ENCODE peak calls at places on chromosomes 13 and 19, in nine cellular contexts. One of them, this sample, is unnamed. For H3K9me3, the result is how much of the 10 kb centered on the place peaks cover.

GRCh38 chr13:99123101-99124045 is 77.3 kb upstream of the UBAC2 start:
- DNase-seq in CD8-positive, alpha-beta memory T cell: no peak
- DNase-seq in T-helper 17 cell: no peak
- DNase-seq in IMR-90: peak
- DNase-seq in left ventricle myocardium inferior: no peak
- DNase-seq in lower lobe of right lung: no peak
- DNase-seq in tibial nerve: no peak
- DNase-seq in uterus: no peak
- DNase-seq in colonic mucosa: no peak
- DNase-seq in this sample: no peak

GRCh38 chr13:27001705-27002104 is 169.9 kb downstream of the USP12 start:
- DNase-seq in T-helper 17 cell: no peak
- DNase-seq in colonic mucosa: no peak
- DNase-seq in uterus: no peak
- DNase-seq in IMR-90: no peak
- DNase-seq in tibial nerve: no peak
- DNase-seq in lower lobe of right lung: no peak
- DNase-seq in CD8-positive, alpha-beta memory T cell: peak
- DNase-seq in left ventricle myocardium inferior: no peak
- DNase-seq in this sample: no peak

GRCh38 chr13:114118763-114119123 is 13.7 kb downstream of the RASA3 start:
- DNase-seq in uterus: no peak
- DNase-seq in CD8-positive, alpha-beta memory T cell: no peak
- DNase-seq in colonic mucosa: no peak
- DNase-seq in tibial nerve: no peak
- DNase-seq in T-helper 17 cell: no peak
- DNase-seq in lower lobe of right lung: no peak
- DNase-seq in IMR-90: peak
- DNase-seq in left ventricle myocardium inferior: no peak
- DNase-seq in this sample: no peak

GRCh38 chr13:71964491-71965108 is 97.6 kb upstream of the DACH1 start:
- DNase-seq in lower lobe of right lung: no peak
- DNase-seq in tibial nerve: no peak
- DNase-seq in CD8-positive, alpha-beta memory T cell: no peak
- DNase-seq in IMR-90: no peak
- DNase-seq in uterus: no peak
- DNase-seq in left ventricle myocardium inferior: no peak
- DNase-seq in colonic mucosa: no peak
- DNase-seq in T-helper 17 cell: no peak
- DNase-seq in this sample: no peak

GRCh38 chr13:110398564-110399507 is 91.8 kb downstream of the COL4A2 start:
- DNase-seq in CD8-positive, alpha-beta memory T cell: no peak
- DNase-seq in lower lobe of right lung: no peak
- DNase-seq in uterus: no peak
- DNase-seq in colonic mucosa: no peak
- DNase-seq in tibial nerve: no peak
- DNase-seq in IMR-90: peak
- DNase-seq in left ventricle myocardium inferior: no peak
- DNase-seq in T-helper 17 cell: no peak
- DNase-seq in this sample: no peak

GRCh38 chr19:10625762-10626138 is 397 bp downstream of the SLC44A2 start:
- DNase-seq in lower lobe of right lung: no peak
- DNase-seq in tibial nerve: no peak
- DNase-seq in uterus: no peak
- DNase-seq in T-helper 17 cell: no peak
- DNase-seq in colonic mucosa: peak
- DNase-seq in CD8-positive, alpha-beta memory T cell: no peak
- DNase-seq in left ventricle myocardium inferior: no peak
- DNase-seq in IMR-90: no peak
- DNase-seq in this sample: no peak

GRCh38 chr13:98878421-98879126 is 99.3 kb downstream of the DOCK9 start:
- DNase-seq in colonic mucosa: no peak
- DNase-seq in left ventricle myocardium inferior: no peak
- DNase-seq in IMR-90: no peak
- DNase-seq in uterus: peak
- DNase-seq in T-helper 17 cell: no peak
- DNase-seq in lower lobe of right lung: no peak
- DNase-seq in CD8-positive, alpha-beta memory T cell: no peak
- DNase-seq in tibial nerve: no peak
- DNase-seq in this sample: no peak

GRCh38 chr13:41697578-41697977 is 240.2 kb downstream of the RGCC start:
- DNase-seq in CD8-positive, alpha-beta memory T cell: no peak
- DNase-seq in uterus: no peak
- DNase-seq in IMR-90: no peak
- DNase-seq in left ventricle myocardium inferior: no peak
- DNase-seq in lower lobe of right lung: no peak
- DNase-seq in colonic mucosa: no peak
- DNase-seq in tibial nerve: no peak
- DNase-seq in T-helper 17 cell: no peak
- DNase-seq in this sample: no peak

GRCh38 chr13:107025991-107026390 is 458.1 kb upstream of the ARGLU1 start:
- DNase-seq in tibial nerve: no peak
- DNase-seq in T-helper 17 cell: no peak
- DNase-seq in IMR-90: peak
- DNase-seq in uterus: no peak
- DNase-seq in left ventricle myocardium inferior: peak
- DNase-seq in colonic mucosa: no peak
- DNase-seq in CD8-positive, alpha-beta memory T cell: no peak
- DNase-seq in lower lobe of right lung: peak
- DNase-seq in this sample: no peak

GRCh38 chr19:47228168-47228936 is 2.6 kb downstream of the BBC3 start:
- DNase-seq in lower lobe of right lung: peak
- DNase-seq in CD8-positive, alpha-beta memory T cell: peak
- DNase-seq in IMR-90: peak
- DNase-seq in colonic mucosa: peak
- DNase-seq in T-helper 17 cell: peak
- DNase-seq in left ventricle myocardium inferior: peak
- DNase-seq in tibial nerve: peak
- DNase-seq in uterus: peak
- DNase-seq in this sample: no peak

GRCh38 chr13:110348751-110349150 is 41.7 kb downstream of the COL4A2 start:
- DNase-seq in CD8-positive, alpha-beta memory T cell: no peak
- DNase-seq in tibial nerve: no peak
- DNase-seq in colonic mucosa: no peak
- DNase-seq in left ventricle myocardium inferior: no peak
- DNase-seq in uterus: no peak
- DNase-seq in T-helper 17 cell: no peak
- DNase-seq in lower lobe of right lung: no peak
- DNase-seq in IMR-90: no peak
- DNase-seq in this sample: no peak

GRCh38 chr19:47229674-47230121 is 1.3 kb downstream of the BBC3 start:
- DNase-seq in T-helper 17 cell: no peak
- DNase-seq in CD8-positive, alpha-beta memory T cell: no peak
- DNase-seq in lower lobe of right lung: no peak
- DNase-seq in left ventricle myocardium inferior: no peak
- DNase-seq in tibial nerve: peak
- DNase-seq in colonic mucosa: peak
- DNase-seq in uterus: no peak
- DNase-seq in IMR-90: peak
- DNase-seq in this sample: no peak

GRCh38 chr13:64051278-64051677 is 2635.6 kb upstream of the PCDH20 start:
- DNase-seq in CD8-positive, alpha-beta memory T cell: no peak
- DNase-seq in colonic mucosa: no peak
- DNase-seq in uterus: no peak
- DNase-seq in left ventricle myocardium inferior: no peak
- DNase-seq in tibial nerve: no peak
- DNase-seq in lower lobe of right lung: no peak
- DNase-seq in T-helper 17 cell: no peak
- DNase-seq in IMR-90: no peak
- DNase-seq in this sample: no peak

GRCh38 chr13:20775961-20776360 is 2.2 kb upstream of the EEF1AKMT1 start:
- DNase-seq in colonic mucosa: no peak
- DNase-seq in T-helper 17 cell: no peak
- DNase-seq in tibial nerve: no peak
- DNase-seq in lower lobe of right lung: no peak
- DNase-seq in CD8-positive, alpha-beta memory T cell: no peak
- DNase-seq in IMR-90: no peak
- DNase-seq in uterus: no peak
- DNase-seq in left ventricle myocardium inferior: no peak
- DNase-seq in this sample: no peak

GRCh38 chr19:15454371-15454800 is 4.6 kb upstream of the WIZ start:
- DNase-seq in uterus: no peak
- DNase-seq in T-helper 17 cell: no peak
- DNase-seq in IMR-90: no peak
- DNase-seq in lower lobe of right lung: no peak
- DNase-seq in CD8-positive, alpha-beta memory T cell: no peak
- DNase-seq in left ventricle myocardium inferior: no peak
- DNase-seq in colonic mucosa: no peak
- DNase-seq in tibial nerve: no peak
- DNase-seq in this sample: no peak

DNA sequence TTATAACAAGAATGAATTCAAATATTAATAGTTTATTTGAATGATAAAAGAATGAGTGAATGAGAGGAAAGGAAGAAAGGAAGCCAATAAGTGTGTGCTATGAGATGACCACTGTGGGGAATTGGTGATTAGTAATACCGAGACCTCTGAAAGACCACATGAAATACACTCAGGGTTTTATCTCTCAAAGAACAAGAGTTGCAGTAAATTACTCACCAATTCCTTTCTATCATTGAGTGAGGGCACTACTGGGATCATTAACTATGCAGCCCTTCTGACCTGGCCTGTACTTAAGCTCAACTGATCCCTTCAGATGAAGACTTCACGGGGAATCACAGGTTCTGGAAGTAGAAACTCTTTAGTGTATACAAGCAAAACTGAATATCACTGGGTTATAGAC is 1636.1 kb downstream of the SLITRK5 start:
- DNase-seq in left ventricle myocardium inferior: no peak
- DNase-seq in lower lobe of right lung: no peak
- DNase-seq in CD8-positive, alpha-beta memory T cell: no peak
- DNase-seq in colonic mucosa: no peak
- DNase-seq in T-helper 17 cell: no peak
- DNase-seq in uterus: no peak
- DNase-seq in IMR-90: no peak
- DNase-seq in tibial nerve: no peak
- DNase-seq in this sample: no peak
- H3K9me3 ChIP-seq in left ventricle myocardium inferior: under half
- H3K9me3 ChIP-seq in lower lobe of right lung: under half
- H3K9me3 ChIP-seq in CD8-positive, alpha-beta memory T cell: under half
- H3K9me3 ChIP-seq in colonic mucosa: under half
- H3K9me3 ChIP-seq in T-helper 17 cell: under half
- H3K9me3 ChIP-seq in uterus: under half
- H3K9me3 ChIP-seq in IMR-90: under half
- H3K9me3 ChIP-seq in tibial nerve: under half
- H3K9me3 ChIP-seq in this sample: under half

GRCh38 chr13:48621056-48621455 is 32.7 kb upstream of the CYSLTR2 start:
- DNase-seq in tibial nerve: no peak
- DNase-seq in CD8-positive, alpha-beta memory T cell: no peak
- DNase-seq in IMR-90: no peak
- DNase-seq in colonic mucosa: no peak
- DNase-seq in uterus: no peak
- DNase-seq in T-helper 17 cell: no peak
- DNase-seq in left ventricle myocardium inferior: no peak
- DNase-seq in lower lobe of right lung: no peak
- DNase-seq in this sample: no peak
- H3K9me3 ChIP-seq in tibial nerve: under half
- H3K9me3 ChIP-seq in CD8-positive, alpha-beta memory T cell: under half
- H3K9me3 ChIP-seq in IMR-90: under half
- H3K9me3 ChIP-seq in colonic mucosa: under half
- H3K9me3 ChIP-seq in uterus: under half
- H3K9me3 ChIP-seq in T-helper 17 cell: under half
- H3K9me3 ChIP-seq in left ventricle myocardium inferior: under half
- H3K9me3 ChIP-seq in lower lobe of right lung: under half
- H3K9me3 ChIP-seq in this sample: under half

GRCh38 chr19:23799321-23799720 is 40.6 kb upstream of the ZNF681 start:
- DNase-seq in lower lobe of right lung: no peak
- DNase-seq in CD8-positive, alpha-beta memory T cell: peak
- DNase-seq in left ventricle myocardium inferior: no peak
- DNase-seq in IMR-90: no peak
- DNase-seq in T-helper 17 cell: no peak
- DNase-seq in tibial nerve: no peak
- DNase-seq in colonic mucosa: no peak
- DNase-seq in uterus: no peak
- DNase-seq in this sample: peak
- H3K9me3 ChIP-seq in lower lobe of right lung: under half
- H3K9me3 ChIP-seq in CD8-positive, alpha-beta memory T cell: under half
- H3K9me3 ChIP-seq in left ventricle myocardium inferior: under half
- H3K9me3 ChIP-seq in IMR-90: under half
- H3K9me3 ChIP-seq in T-helper 17 cell: under half
- H3K9me3 ChIP-seq in tibial nerve: under half
- H3K9me3 ChIP-seq in colonic mucosa: under half
- H3K9me3 ChIP-seq in uterus: under half
- H3K9me3 ChIP-seq in this sample: under half

GRCh38 chr19:6813659-6814058 is 41.2 kb downstream of the VAV1 start:
- DNase-seq in T-helper 17 cell: no peak
- DNase-seq in left ventricle myocardium inferior: no peak
- DNase-seq in IMR-90: no peak
- DNase-seq in uterus: no peak
- DNase-seq in lower lobe of right lung: no peak
- DNase-seq in CD8-positive, alpha-beta memory T cell: no peak
- DNase-seq in tibial nerve: no peak
- DNase-seq in colonic mucosa: no peak
- DNase-seq in this sample: no peak
- H3K9me3 ChIP-seq in T-helper 17 cell: under half
- H3K9me3 ChIP-seq in left ventricle myocardium inferior: under half
- H3K9me3 ChIP-seq in IMR-90: under half
- H3K9me3 ChIP-seq in uterus: under half
- H3K9me3 ChIP-seq in lower lobe of right lung: under half
- H3K9me3 ChIP-seq in CD8-positive, alpha-beta memory T cell: under half
- H3K9me3 ChIP-seq in tibial nerve: under half
- H3K9me3 ChIP-seq in colonic mucosa: under half
- H3K9me3 ChIP-seq in this sample: under half

GRCh38 chr19:56732974-56733373 is 61.4 kb upstream of the ZNF835 start:
- DNase-seq in CD8-positive, alpha-beta memory T cell: no peak
- DNase-seq in T-helper 17 cell: no peak
- DNase-seq in uterus: no peak
- DNase-seq in colonic mucosa: no peak
- DNase-seq in left ventricle myocardium inferior: no peak
- DNase-seq in lower lobe of right lung: no peak
- DNase-seq in IMR-90: no peak
- DNase-seq in tibial nerve: no peak
- DNase-seq in this sample: no peak
- H3K9me3 ChIP-seq in CD8-positive, alpha-beta memory T cell: under half
- H3K9me3 ChIP-seq in T-helper 17 cell: under half
- H3K9me3 ChIP-seq in uterus: under half
- H3K9me3 ChIP-seq in colonic mucosa: under half
- H3K9me3 ChIP-seq in left ventricle myocardium inferior: under half
- H3K9me3 ChIP-seq in lower lobe of right lung: under half
- H3K9me3 ChIP-seq in IMR-90: under half
- H3K9me3 ChIP-seq in tibial nerve: under half
- H3K9me3 ChIP-seq in this sample: under half

GRCh38 chr13:18951412-18951811 is 230.2 kb downstream of the TUBA3C start:
- DNase-seq in left ventricle myocardium inferior: no peak
- DNase-seq in lower lobe of right lung: no peak
- DNase-seq in colonic mucosa: no peak
- DNase-seq in tibial nerve: no peak
- DNase-seq in uterus: no peak
- DNase-seq in T-helper 17 cell: no peak
- DNase-seq in CD8-positive, alpha-beta memory T cell: no peak
- DNase-seq in IMR-90: no peak
- DNase-seq in this sample: no peak
- H3K9me3 ChIP-seq in left ventricle myocardium inferior: under half
- H3K9me3 ChIP-seq in lower lobe of right lung: under half
- H3K9me3 ChIP-seq in colonic mucosa: under half
- H3K9me3 ChIP-seq in tibial nerve: under half
- H3K9me3 ChIP-seq in uterus: under half
- H3K9me3 ChIP-seq in T-helper 17 cell: under half
- H3K9me3 ChIP-seq in CD8-positive, alpha-beta memory T cell: under half
- H3K9me3 ChIP-seq in IMR-90: half or more
- H3K9me3 ChIP-seq in this sample: under half

This sample was measured in CD4-positive, alpha-beta T cell.